ENCODE peak calls at places on chromosomes 1 and 21, in seven cellular contexts. E is H9, V is upper lobe of left lung, L is transverse colon, K is fibroblast of lung, N is K562, H is upper lobe of right lung. W is an unnamed sample.

GRCh38 chr21:33149166-33149565 is 79.2 kb downstream of the OLIG1 start:
- DNase-seq in L (no peak), H (no peak), N (no peak), E (no peak), V (no peak), K (no peak), W (no peak)

GRCh38 chr1:188895611-188896010 is 1582.1 kb downstream of the BRINP3 start:
- DNase-seq in V (no peak), N (no peak), K (no peak), E (no peak), H (no peak), L (no peak), W (no peak)

GRCh38 chr1:160675641-160676410 is 29.0 kb upstream of the SLAMF1 start:
- DNase-seq in N (peak; percentile 67), V (peak; percentile 11), H (peak; percentile 86), E (peak; percentile 83), K (peak; percentile 55), L (peak; percentile 81), W (peak; percentile 70)

GRCh38 chr1:185373813-185374524 is 56.9 kb upstream of the IVNS1ABP start:
- DNase-seq in K (peak; percentile 28), V (no peak), L (no peak), E (no peak), H (no peak), N (no peak), W (peak; percentile 30)

GRCh38 chr1:162091681-162092524 is 22.4 kb downstream of the NOS1AP start:
- DNase-seq in N (no peak), L (no peak), K (no peak), E (peak; percentile 77), H (no peak), V (no peak), W (no peak)

GRCh38 chr1:42784946-42785693 is at the start of gene TMEM269:
- DNase-seq in H (no peak), E (no peak), K (peak; percentile 23), V (peak; percentile 86), N (no peak), L (peak; percentile 13), W (peak; percentile 31)

GRCh38 chr1:79694241-79694640 is 687.7 kb upstream of the ADGRL4 start:
- DNase-seq in L (no peak), N (no peak), H (no peak), K (no peak), V (no peak), E (no peak), W (no peak)

GRCh38 chr1:12346483-12347155 is 116.8 kb downstream of the VPS13D start:
- DNase-seq in V (no peak), L (no peak), N (no peak), K (no peak), E (no peak), H (no peak), W (no peak)

GRCh38 chr1:57319165-57319564 is 104.7 kb downstream of the DAB1 start:
- DNase-seq in V (no peak), E (no peak), K (peak; percentile 32), H (no peak), N (no peak), L (no peak), W (no peak)

GRCh38 chr1:212287261-212287895 is 2.2 kb downstream of the PPP2R5A start:
- DNase-seq in N (no peak), K (no peak), H (no peak), E (no peak), V (no peak), L (no peak), W (no peak)

GRCh38 chr1:223556414-223557124 is 108.9 kb downstream of the CAPN8 start:
- DNase-seq in E (peak; percentile 76), K (no peak), N (peak; percentile 78), L (peak; percentile 71), H (peak; percentile 81), V (no peak), W (peak; percentile 52)

GRCh38 chr1:179091691-179092165 is 9.9 kb downstream of the TOR3A start:
- DNase-seq in L (peak; percentile 21), E (no peak), N (no peak), K (no peak), H (peak; percentile 80), V (no peak), W (peak; percentile 88)

GRCh38 chr1:59328353-59328752 is 31.5 kb downstream of the FGGY start:
- DNase-seq in E (no peak), V (no peak), N (no peak), K (no peak), H (no peak), L (no peak), W (no peak)

GRCh38 chr1:111967886-111968285 is 21.6 kb downstream of the KCND3 start:
- DNase-seq in L (no peak), K (no peak), E (no peak), H (no peak), V (no peak), N (no peak), W (no peak)

GRCh38 chr1:172678990-172679772 is 20.3 kb downstream of the FASLG start:
- DNase-seq in E (no peak), N (no peak), K (no peak), V (no peak), H (no peak), L (peak; percentile 33), W (no peak)

GRCh38 chr1:65075123-65075976 is 72.7 kb upstream of the AK4 start:
- DNase-seq in N (peak; percentile 67), L (peak; percentile 63), K (peak; percentile 42), V (no peak), H (no peak), E (peak; percentile 71), W (peak; percentile 69)

GRCh38 chr1:212950243-212951057 is at the start of gene VASH2:
- DNase-seq in E (peak; percentile 90), K (peak; percentile 83), N (peak; percentile 80), H (peak; percentile 84), L (peak; percentile 75), V (peak; percentile 87), W (peak; percentile 84)

GRCh38 chr1:228351850-228352249 is 54.8 kb downstream of the TRIM11 start:
- DNase-seq in N (no peak), K (no peak), V (peak; percentile 67), H (peak; percentile 61), E (no peak), L (no peak), W (peak; percentile 10)

GRCh38 chr1:50419907-50420248 is 3.4 kb downstream of the DMRTA2 start:
- DNase-seq in L (no peak), V (no peak), E (no peak), K (no peak), N (no peak), H (no peak), W (no peak)

GRCh38 chr1:50419192-50419906 is 3.9 kb downstream of the DMRTA2 start:
- DNase-seq in K (no peak), V (peak; percentile 84), L (no peak), E (peak; percentile 68), H (no peak), N (no peak), W (no peak)

GRCh38 chr1:50421366-50421748 is 1.9 kb downstream of the DMRTA2 start:
- DNase-seq in V (no peak), E (peak; percentile 51), N (no peak), H (no peak), K (no peak), L (no peak), W (no peak)

GRCh38 chr1:50420689-50421365 is 2.4 kb downstream of the DMRTA2 start:
- DNase-seq in E (peak; percentile 71), K (no peak), N (no peak), L (no peak), V (peak; percentile 82), H (no peak), W (no peak)

DNA sequence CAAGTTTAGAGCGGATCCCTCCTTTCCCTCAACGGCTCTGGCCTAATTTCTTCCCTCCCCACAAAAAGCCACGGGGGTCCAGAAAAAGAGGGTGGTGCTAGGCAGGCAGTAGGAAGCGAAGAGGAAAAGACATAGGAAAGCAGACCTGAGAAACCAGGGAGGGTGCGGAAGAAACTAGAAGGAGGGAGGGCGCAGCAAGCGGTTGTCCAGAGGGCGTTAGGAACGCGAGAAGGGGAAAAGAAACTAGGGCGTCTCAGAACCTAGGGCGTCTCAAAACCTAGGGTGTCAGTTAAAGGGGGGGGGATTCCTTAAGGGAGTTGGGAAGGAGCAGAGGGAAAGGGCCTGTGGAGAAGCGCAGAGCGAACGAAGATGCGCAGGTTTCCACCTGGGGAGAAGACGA is 3.0 kb downstream of the DMRTA2 start:
- DNase-seq in H (no peak), K (no peak), N (no peak), E (peak; percentile 34), V (no peak), L (no peak), W (no peak)
- H3K27me3 ChIP-seq in H (peaks cover 98% of the 10 kb centered on the region), K (peaks cover 99% of the 10 kb centered on the region), N (peaks cover 94% of the 10 kb centered on the region), E (peaks cover 98% of the 10 kb centered on the region), V (peaks cover 91% of the 10 kb centered on the region), L (peaks cover 100% of the 10 kb centered on the region), W (peaks cover 95% of the 10 kb centered on the region)

GRCh38 chr21:25507522-25507921 is 99.8 kb downstream of the MRPL39 start:
- DNase-seq in E (no peak), N (no peak), H (no peak), L (no peak), V (no peak), K (no peak), W (no peak)
- TF ChIP-seq CTCF in E (peak; percentile 40), N (no peak), H (no peak), L (no peak), V (no peak), K (peak; percentile 10), W (no peak)

DNA sequence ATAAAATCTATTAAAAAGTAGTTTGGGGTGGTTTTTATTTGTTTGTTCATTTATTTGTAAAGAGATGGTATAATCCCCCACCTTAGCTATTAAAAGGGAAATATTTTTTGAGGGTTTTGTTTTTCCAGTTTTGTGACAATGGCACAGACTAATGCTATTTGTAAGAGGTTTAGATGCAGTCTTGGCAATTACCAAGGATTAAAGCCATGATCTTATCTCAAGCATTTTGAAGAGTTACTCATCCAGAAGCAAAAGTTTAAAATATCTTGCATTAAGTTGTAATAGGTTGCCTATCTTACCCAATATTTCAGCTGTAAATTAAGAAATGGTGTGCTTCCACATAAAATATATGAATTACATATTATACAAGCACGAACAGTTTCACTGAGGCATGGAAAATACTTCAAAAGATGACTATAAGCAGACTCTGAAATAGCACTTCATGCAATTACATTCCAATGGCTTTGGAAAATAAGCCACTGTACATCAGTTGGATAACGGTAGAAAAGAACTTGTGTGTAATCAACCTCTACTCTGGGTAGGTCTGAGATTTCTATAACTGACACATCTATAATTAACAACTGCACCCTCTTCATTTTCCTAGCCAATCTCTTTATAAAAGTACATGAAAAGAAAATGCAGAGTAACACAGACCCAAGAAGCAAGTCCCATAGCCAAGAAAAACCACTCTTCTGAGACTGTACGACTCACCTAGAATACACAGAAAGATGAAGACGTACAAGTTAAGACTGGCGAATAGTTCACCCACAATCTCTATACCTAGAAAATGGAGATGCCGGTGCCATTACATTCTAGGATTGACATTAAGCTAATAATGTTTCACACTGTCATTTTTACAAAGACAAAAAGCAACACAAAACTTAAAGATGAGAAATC is 95.2 kb downstream of the PTPN14 start:
- DNase-seq in E (no peak), L (no peak), V (no peak), K (peak; percentile 64), H (no peak), N (no peak), W (no peak)
- H3K4me1 ChIP-seq in E (peaks cover 20% of the 10 kb centered on the region), L (no peaks in the 10 kb centered on the region), V (no peaks in the 10 kb centered on the region), K (peaks cover 18% of the 10 kb centered on the region), H (peaks cover 8% of the 10 kb centered on the region), N (no peaks in the 10 kb centered on the region), W (peaks cover 11% of the 10 kb centered on the region)

DNA sequence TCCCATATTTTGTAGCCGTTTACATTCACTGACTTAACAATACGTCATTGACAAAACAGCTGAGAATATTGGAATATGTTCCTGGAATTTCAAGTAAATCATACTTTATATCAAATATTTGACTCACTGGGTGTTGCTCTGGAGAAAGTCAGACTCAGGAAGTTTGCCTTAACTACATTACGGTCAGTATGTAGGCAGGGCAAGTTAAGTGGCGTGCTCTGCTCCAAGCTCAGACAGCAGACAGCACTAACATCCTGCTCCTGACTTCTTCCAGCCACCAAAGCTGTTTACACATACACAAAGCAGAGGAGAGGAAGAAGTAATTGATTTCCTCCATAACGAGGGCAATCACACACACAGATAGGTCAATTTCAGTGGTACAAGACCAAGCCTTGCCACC is 414.6 kb downstream of the LRRIQ3 start:
- DNase-seq in H (no peak), E (no peak), K (no peak), L (no peak), N (no peak), V (no peak), W (no peak)
- H3K27me3 ChIP-seq in H (no peaks in the 10 kb centered on the region), E (no peaks in the 10 kb centered on the region), K (no peaks in the 10 kb centered on the region), L (no peaks in the 10 kb centered on the region), N (no peaks in the 10 kb centered on the region), V (no peaks in the 10 kb centered on the region), W (no peaks in the 10 kb centered on the region)

W was measured in adrenal gland.